ENCODE peak calls at places on chromosomes 6 and 20, in ten cellular contexts. U is heart left ventricle, T is Caco-2, K is HCT116, A is fibroblast of mammary gland, G is cardiac muscle cell, N is fibroblast of the aortic adventitia, O is fibroblast of lung, X is lower lobe of right lung, S is GM12878. Z is an unnamed sample.

GRCh38 chr6:17938885-17939284 is 48.5 kb downstream of the KIF13A start:
- DNase-seq in U (no peak), T (no peak), K (no peak), A (peak; percentile 58), G (peak; percentile 42), N (peak; percentile 62), O (peak; percentile 31), X (no peak), S (no peak), Z (no peak)

GRCh38 chr6:84871925-84872324 is 107.5 kb upstream of the TBX18 start:
- DNase-seq in U (no peak), T (no peak), K (no peak), A (no peak), G (no peak), N (no peak), O (no peak), X (no peak), S (no peak), Z (no peak)

GRCh38 chr20:59783020-59784010 is 150.1 kb downstream of the SYCP2 start:
- DNase-seq in U (no peak), T (peak; percentile 86), K (peak; percentile 32), A (peak; percentile 32), G (peak; percentile 46), N (peak; percentile 9), O (peak; percentile 10), X (no peak), S (no peak), Z (peak; percentile 66)

GRCh38 chr20:62027116-62027515 is 38.6 kb downstream of the TAF4 start:
- DNase-seq in U (no peak), T (no peak), K (no peak), A (peak; percentile 36), G (no peak), N (peak; percentile 9), O (peak; percentile 35), X (no peak), S (no peak), Z (no peak)

GRCh38 chr20:55054443-55054842 is 579.0 kb downstream of the DOK5 start:
- DNase-seq in U (no peak), T (no peak), K (no peak), A (no peak), G (no peak), N (no peak), O (peak; percentile 78), X (no peak), S (no peak), Z (no peak)

GRCh38 chr6:124795879-124796838 is 166.1 kb upstream of the RNF217 start:
- DNase-seq in U (no peak), T (peak; percentile 6), K (no peak), A (peak; percentile 23), G (peak; percentile 18), N (no peak), O (peak; percentile 20), X (no peak), S (no peak), Z (peak; percentile 26)

GRCh38 chr6:73538116-73538779 is 17.4 kb upstream of the EEF1A1 start:
- DNase-seq in U (no peak), T (no peak), K (no peak), A (no peak), G (no peak), N (no peak), O (no peak), X (no peak), S (no peak), Z (no peak)

GRCh38 chr6:125095501-125096301 is 57.9 kb upstream of the TPD52L1 start:
- DNase-seq in U (no peak), T (no peak), K (no peak), A (peak; percentile 78), G (peak; percentile 78), N (peak; percentile 82), O (peak; percentile 74), X (no peak), S (no peak), Z (no peak)

GRCh38 chr6:134347916-134348805 is 30.2 kb upstream of the SGK1 start:
- DNase-seq in U (peak; percentile 32), T (no peak), K (no peak), A (peak; percentile 99), G (peak; percentile 78), N (peak; percentile 93), O (peak; percentile 99), X (no peak), S (no peak), Z (no peak)

GRCh38 chr20:25360631-25361286 is 29.9 kb downstream of the ABHD12 start:
- DNase-seq in U (no peak), T (peak; percentile 46), K (no peak), A (peak; percentile 49), G (peak; percentile 62), N (peak; percentile 17), O (peak; percentile 86), X (no peak), S (no peak), Z (no peak)

GRCh38 chr6:123519191-123519510 is 117.6 kb downstream of the TRDN start:
- DNase-seq in U (peak; percentile 81), T (no peak), K (no peak), A (no peak), G (no peak), N (peak; percentile 28), O (no peak), X (no peak), S (no peak), Z (no peak)

GRCh38 chr20:1245578-1245977 is 19.7 kb downstream of the RAD21L1 start:
- DNase-seq in U (no peak), T (no peak), K (no peak), A (no peak), G (no peak), N (no peak), O (no peak), X (no peak), S (no peak), Z (no peak)

GRCh38 chr20:1242530-1242929 is 16.7 kb downstream of the RAD21L1 start:
- DNase-seq in U (no peak), T (no peak), K (no peak), A (peak; percentile 82), G (peak; percentile 64), N (peak; percentile 81), O (peak; percentile 96), X (no peak), S (no peak), Z (no peak)

GRCh38 chr20:1252416-1252815 is 13.7 kb upstream of the SNPH start:
- DNase-seq in U (no peak), T (no peak), K (no peak), A (no peak), G (no peak), N (no peak), O (no peak), X (no peak), S (no peak), Z (no peak)

GRCh38 chr20:1242099-1242498 is 16.3 kb downstream of the RAD21L1 start:
- DNase-seq in U (no peak), T (no peak), K (no peak), A (no peak), G (no peak), N (no peak), O (no peak), X (no peak), S (no peak), Z (no peak)

DNA sequence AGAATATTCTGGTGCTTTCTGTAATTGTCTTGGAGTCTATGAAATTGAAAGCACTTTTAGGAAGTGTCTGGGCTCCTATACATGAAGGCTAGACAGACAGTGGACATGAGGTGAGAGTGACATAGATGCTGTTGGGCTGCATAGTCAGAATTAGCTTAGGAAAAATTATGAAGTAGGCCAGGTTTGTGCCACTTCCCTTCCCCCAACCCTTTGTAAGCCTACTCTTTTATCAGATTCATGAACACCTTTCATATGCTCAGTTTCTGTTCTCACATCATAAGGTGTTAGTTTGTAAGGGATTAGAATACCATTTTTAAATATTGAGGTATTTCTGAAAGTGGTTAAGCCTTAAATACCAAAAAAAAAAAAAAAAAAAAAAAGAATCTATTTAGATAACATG is 18.4 kb upstream of the SNPH start:
- DNase-seq in U (no peak), T (no peak), K (no peak), A (no peak), G (no peak), N (no peak), O (no peak), X (no peak), S (no peak), Z (no peak)
- TF ChIP-seq CTCF in U (no peak), T (no peak), K (no peak), A (no peak), G (no peak), N (no peak), O (no peak), X (no peak), S (no peak), Z (no peak)

GRCh38 chr6:62775427-62776022 is 435.7 kb upstream of the FKBP1C start:
- DNase-seq in U (no peak), T (peak; percentile 17), K (peak; percentile 0), A (peak; percentile 6), G (no peak), N (no peak), O (no peak), X (no peak), S (no peak), Z (no peak)
- TF ChIP-seq CTCF in U (peak; percentile 40), T (peak; percentile 47), K (peak; percentile 61), A (peak; percentile 29), G (no peak), N (peak; percentile 12), O (no peak), X (peak; percentile 56), S (peak; percentile 29), Z (peak; percentile 76)

DNA sequence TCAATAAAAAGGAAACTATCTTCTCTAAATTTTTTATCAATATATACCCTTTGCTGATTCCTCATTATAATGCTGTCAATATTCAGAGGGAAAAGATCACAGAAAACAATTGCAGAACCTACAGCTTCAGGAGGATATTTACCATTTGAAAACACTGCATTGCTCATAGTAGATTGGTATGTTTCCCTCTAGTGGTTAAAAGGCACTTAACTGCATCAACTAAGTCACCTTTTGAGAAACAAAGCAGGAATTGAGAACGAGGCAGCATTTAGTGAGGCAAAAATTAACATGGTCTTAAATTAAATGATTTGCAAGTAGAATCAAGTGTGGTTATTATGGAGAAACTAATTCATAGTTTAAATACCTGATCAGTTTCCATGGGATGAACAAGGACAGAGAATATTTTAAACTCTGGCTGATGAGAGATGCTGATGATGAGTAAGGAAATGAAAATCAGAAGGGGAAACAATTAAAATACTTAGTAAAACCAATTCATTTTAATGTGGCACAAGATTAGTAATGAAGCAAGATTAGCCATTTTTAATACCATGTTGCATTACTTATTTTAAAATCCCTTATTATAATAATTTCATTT is 642.1 kb downstream of the EPHA7 start:
- DNase-seq in U (no peak), T (peak; percentile 2), K (no peak), A (peak; percentile 0), G (peak; percentile 44), N (no peak), O (peak; percentile 36), X (no peak), S (no peak), Z (no peak)
- TF ChIP-seq CTCF in U (peak; percentile 28), T (no peak), K (peak; percentile 21), A (peak; percentile 9), G (peak; percentile 55), N (peak; percentile 21), O (peak; percentile 71), X (peak; percentile 43), S (peak; percentile 47), Z (peak; percentile 75)

GRCh38 chr6:38901802-38902522 is 146.6 kb upstream of the GLP1R start:
- DNase-seq in U (no peak), T (no peak), K (no peak), A (no peak), G (no peak), N (no peak), O (no peak), X (no peak), S (no peak), Z (no peak)

DNA sequence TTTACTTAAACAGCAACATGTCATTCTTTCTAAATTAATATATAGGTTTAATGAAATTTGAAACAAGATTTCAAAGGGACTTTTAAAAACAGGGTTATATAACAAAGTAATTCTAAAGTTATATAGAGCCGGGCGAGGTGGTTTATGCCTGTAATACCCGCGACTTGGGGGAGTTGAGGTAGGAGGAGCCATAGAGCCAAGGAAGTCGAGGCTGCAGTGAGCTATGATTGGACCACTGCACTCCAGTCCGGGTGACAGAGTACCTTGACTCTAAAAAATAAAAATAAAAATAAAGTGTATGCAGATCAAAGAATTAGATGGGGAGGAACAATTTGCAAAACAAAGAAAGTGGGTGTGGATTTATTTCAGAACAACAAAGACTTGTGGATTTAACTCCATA is 151.1 kb upstream of the GLP1R start:
- DNase-seq in U (no peak), T (no peak), K (no peak), A (no peak), G (no peak), N (no peak), O (no peak), X (no peak), S (no peak), Z (no peak)
- TF ChIP-seq CTCF in U (no peak), T (no peak), K (no peak), A (no peak), G (no peak), N (no peak), O (no peak), X (no peak), S (no peak), Z (no peak)

Z was measured in progenitor cell of endocrine pancreas.